ENCODE peak calls at places on chromosome 14, in four cellular contexts. T is fibroblast of lung, N is psoas muscle, J is OCI-LY7. Q is an unnamed sample.

GRCh38 chr14:91545946-91546716 is 36.0 kb upstream of the PPP4R3A start:
- DNase-seq in T (no peak), N (no peak), J (no peak), Q (no peak)

GRCh38 chr14:104464907-104465306 is 114.7 kb upstream of the C14orf180 start:
- DNase-seq in T (no peak), N (no peak), J (no peak), Q (no peak)

GRCh38 chr14:54822685-54823084 is 79.9 kb downstream of the GCH1 start:
- DNase-seq in T (no peak), N (no peak), J (no peak), Q (no peak)

GRCh38 chr14:106564058-106564643 is 1037.8 kb downstream of the TMEM121 start:
- DNase-seq in T (no peak), N (no peak), J (peak; percentile 58), Q (no peak)

GRCh38 chr14:55721353-55721752 is 141.3 kb downstream of the KTN1 start:
- DNase-seq in T (peak; percentile 90), N (no peak), J (no peak), Q (peak; percentile 94)

GRCh38 chr14:90536511-90537191 is 139.8 kb downstream of the CALM1 start:
- DNase-seq in T (no peak), N (no peak), J (no peak), Q (no peak)

GRCh38 chr14:77212933-77213656 is 31.5 kb downstream of the TMEM63C start:
- DNase-seq in T (no peak), N (no peak), J (peak; percentile 67), Q (no peak)

GRCh38 chr14:100299238-100299560 is 7.0 kb downstream of the SLC25A29 start:
- DNase-seq in T (no peak), N (no peak), J (no peak), Q (no peak)

GRCh38 chr14:69767369-69767999 is 542 bp downstream of the SRSF5 start:
- DNase-seq in T (peak; percentile 91), N (peak; percentile 94), J (peak; percentile 93), Q (peak; percentile 76)

GRCh38 chr14:92135269-92135668 is 13.5 kb downstream of the CPSF2 start:
- DNase-seq in T (peak; percentile 66), N (no peak), J (peak; percentile 13), Q (peak; percentile 32)

GRCh38 chr14:30587141-30587540 is 28.2 kb downstream of the G2E3 start:
- DNase-seq in T (no peak), N (no peak), J (no peak), Q (no peak)

GRCh38 chr14:100691395-100692025 is 35.2 kb upstream of the DLK1 start:
- DNase-seq in T (no peak), N (no peak), J (no peak), Q (no peak)

GRCh38 chr14:85420278-85420677 is 109.7 kb upstream of the FLRT2 start:
- DNase-seq in T (no peak), N (no peak), J (no peak), Q (no peak)

GRCh38 chr14:77203611-77204456 is 22.2 kb downstream of the TMEM63C start:
- DNase-seq in T (no peak), N (no peak), J (no peak), Q (no peak)

GRCh38 chr14:39219075-39219499 is 14.6 kb upstream of the MIA2 start:
- DNase-seq in T (no peak), N (no peak), J (peak; percentile 3), Q (peak; percentile 57)

GRCh38 chr14:90812109-90812508 is 4.1 kb downstream of the TTC7B start:
- DNase-seq in T (no peak), N (no peak), J (no peak), Q (no peak)

GRCh38 chr14:93008381-93008780 is 85.4 kb downstream of the CHGA start:
- DNase-seq in T (peak; percentile 41), N (peak; percentile 57), J (no peak), Q (no peak)

GRCh38 chr14:96747006-96747405 is 50.2 kb upstream of the VRK1 start:
- DNase-seq in T (no peak), N (no peak), J (no peak), Q (no peak)

GRCh38 chr14:52355016-52355430 is 40.9 kb downstream of the PTGER2 start:
- DNase-seq in T (peak; percentile 94), N (no peak), J (no peak), Q (peak; percentile 95)

GRCh38 chr14:78202976-78203375 is 32.8 kb downstream of the NRXN3 start:
- DNase-seq in T (no peak), N (no peak), J (no peak), Q (no peak)

GRCh38 chr14:33569844-33570716 is 380.8 kb downstream of the EGLN3 start:
- DNase-seq in T (peak; percentile 44), N (no peak), J (no peak), Q (no peak)

GRCh38 chr14:53553221-53553620 is 400.1 kb upstream of the DDHD1 start:
- DNase-seq in T (no peak), N (no peak), J (no peak), Q (no peak)
- H3K4me3 ChIP-seq in T (no peak overlapping the region), N (no peak overlapping the region), J (no peak overlapping the region), Q (no peak overlapping the region)

GRCh38 chr14:20434701-20435453 is 1.1 kb downstream of the KLHL33 start:
- DNase-seq in T (no peak), N (peak; percentile 85), J (no peak), Q (no peak)
- H3K4me3 ChIP-seq in T (no peak overlapping the region), N (peak overlapping the region; percentile 67), J (no peak overlapping the region), Q (peak overlapping the region; percentile 5)

GRCh38 chr14:75431011-75431410 is 3.2 kb downstream of the JDP2 start:
- DNase-seq in T (no peak), N (no peak), J (no peak), Q (no peak)
- H3K4me3 ChIP-seq in T (peak overlapping the region; percentile 39), N (peak overlapping the region; percentile 75), J (peak overlapping the region; percentile 90), Q (no peak overlapping the region)

DNA sequence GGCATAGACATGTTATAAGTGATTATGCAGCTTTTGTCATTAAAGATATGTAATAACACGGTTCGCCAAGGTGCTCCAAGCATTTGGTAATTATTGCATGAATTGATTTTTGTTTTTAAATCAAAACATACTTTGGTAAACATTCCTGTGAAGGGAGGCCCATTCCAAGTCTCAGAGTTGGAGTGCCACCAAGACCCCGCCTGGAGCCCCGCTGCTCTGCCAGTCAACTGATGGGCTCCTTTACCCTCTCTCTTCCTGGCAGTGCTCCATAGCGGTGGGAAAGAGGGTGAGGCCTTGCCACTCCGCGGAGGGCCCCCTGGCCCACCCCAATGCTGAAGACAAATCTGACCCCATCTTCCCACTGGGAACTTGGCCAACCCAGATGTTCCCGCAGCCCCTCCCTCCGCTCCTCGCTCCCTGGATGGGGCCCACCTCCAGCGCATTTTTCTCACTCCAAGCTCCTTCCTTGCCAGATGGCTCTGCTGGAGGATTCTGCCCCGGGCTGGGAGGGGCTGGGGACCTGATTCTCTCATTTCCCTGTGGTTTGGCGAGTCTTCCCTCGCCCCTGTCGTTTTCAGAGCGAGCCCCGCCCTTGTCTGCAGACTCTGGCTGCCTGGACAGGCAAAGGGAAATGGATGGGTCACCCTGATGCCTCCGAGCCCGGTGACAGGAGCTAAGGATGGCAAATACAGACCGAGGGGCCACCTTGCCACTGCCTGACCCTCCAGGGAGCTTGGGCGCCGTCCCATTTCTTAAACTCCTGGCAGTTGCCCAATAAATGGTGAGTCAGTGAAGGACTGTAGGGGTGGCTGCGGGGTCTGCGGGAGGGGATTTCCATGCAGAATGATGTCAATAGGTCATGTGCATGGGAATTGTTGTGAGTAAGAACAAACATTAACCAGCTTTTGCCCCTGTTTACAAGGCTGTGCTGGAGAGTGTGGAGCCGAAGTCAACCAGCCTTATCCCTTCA is 9.2 kb upstream of the PAPLN start:
- DNase-seq in T (peak; percentile 94), N (peak; percentile 68), J (no peak), Q (peak; percentile 85)
- H3K4me3 ChIP-seq in T (no peak overlapping the region), N (no peak overlapping the region), J (no peak overlapping the region), Q (peak overlapping the region; percentile 8)

GRCh38 chr14:46378248-46378647 is 273.3 kb downstream of the RPL10L start:
- DNase-seq in T (no peak), N (no peak), J (no peak), Q (no peak)
- H3K4me3 ChIP-seq in T (no peak overlapping the region), N (no peak overlapping the region), J (no peak overlapping the region), Q (no peak overlapping the region)

GRCh38 chr14:61469771-61470170 is 148.4 kb downstream of the PRKCH start:
- DNase-seq in T (no peak), N (no peak), J (no peak), Q (no peak)

GRCh38 chr14:61471297-61471980 is 150.1 kb downstream of the PRKCH start:
- DNase-seq in T (no peak), N (no peak), J (peak; percentile 58), Q (no peak)

GRCh38 chr14:61472025-61472672 is 150.8 kb downstream of the PRKCH start:
- DNase-seq in T (peak; percentile 98), N (no peak), J (peak; percentile 74), Q (peak; percentile 96)

GRCh38 chr14:61470954-61471279 is 149.5 kb downstream of the PRKCH start:
- DNase-seq in T (no peak), N (no peak), J (no peak), Q (no peak)

GRCh38 chr14:61470261-61470953 is 149.0 kb downstream of the PRKCH start:
- DNase-seq in T (peak; percentile 99), N (no peak), J (no peak), Q (peak; percentile 100)
- H3K4me3 ChIP-seq in T (no peak overlapping the region), N (no peak overlapping the region), J (no peak overlapping the region), Q (no peak overlapping the region)

Q was measured in astrocyte of the cerebellum.